ENCODE peak calls at places on chromosomes 4 and X, in seven cellular contexts. K is HT-29, N is endodermal cell, I is hepatic stellate cell, G is COR-L47, A is fibroblast of mammary gland, R is SW 1271. P is an unnamed sample.

GRCh38 chrX:33840176-33840575 is 291.9 kb downstream of the FAM47A start:
- DNase-seq in N (no peak), I (no peak), K (peak), R (no peak), A (no peak), G (peak), P (no peak)

GRCh38 chr4:130632731-130633604 is 1537.0 kb downstream of the C4orf33 start:
- DNase-seq in A (peak), N (no peak), R (no peak), G (no peak), K (no peak), I (no peak), P (peak)

GRCh38 chr4:36392049-36392448 is 110.6 kb downstream of the DTHD1 start:
- DNase-seq in R (no peak), K (no peak), G (no peak), I (no peak), N (no peak), A (peak), P (peak)

GRCh38 chr4:40998680-40999358 is 215.5 kb downstream of the APBB2 start:
- DNase-seq in K (peak), R (peak), N (no peak), G (no peak), A (peak), I (no peak), P (peak)

GRCh38 chr4:169079942-169080827 is 70.1 kb upstream of the CBR4 start:
- DNase-seq in K (peak), N (no peak), A (peak), G (no peak), I (no peak), R (no peak), P (peak)

GRCh38 chrX:16785247-16786138 is 773 bp upstream of the TXLNG start:
- DNase-seq in K (peak), N (no peak), I (no peak), A (no peak), R (no peak), G (no peak), P (peak)

GRCh38 chr4:6526696-6527095 is 48.3 kb upstream of the MAN2B2 start:
- DNase-seq in K (no peak), G (no peak), I (no peak), R (no peak), A (no peak), N (peak), P (no peak)

GRCh38 chrX:100376581-100376980 is 33.5 kb downstream of the PCDH19 start:
- DNase-seq in G (no peak), N (no peak), I (no peak), A (peak), R (no peak), K (no peak), P (no peak)

GRCh38 chr4:30721353-30722091 is 1.4 kb downstream of the PCDH7 start:
- DNase-seq in R (peak), N (peak), K (no peak), A (peak), G (peak), I (peak), P (peak)

GRCh38 chrX:136880003-136880451 is 498 bp downstream of the RBMX start:
- DNase-seq in G (peak), K (peak), I (no peak), R (no peak), N (peak), A (peak), P (peak)

GRCh38 chrX:153216926-153217325 is 37.8 kb downstream of the MAGEA1 start:
- DNase-seq in N (no peak), K (no peak), I (no peak), A (no peak), G (no peak), R (no peak), P (no peak)

GRCh38 chrX:107014927-107015326 is 14.9 kb upstream of the MORC4 start:
- DNase-seq in I (no peak), A (peak), K (no peak), R (no peak), N (no peak), G (no peak), P (no peak)